ENCODE peak calls at places on chromosomes 11 and 22, in five cellular contexts. F is H9, O is H1, W is neuronal stem cell, J is mesenchymal stem cell. E is an unnamed sample.

GRCh38 chr11:101686514-101686913 is 102.7 kb upstream of the TRPC6 start:
- DNase-seq in O (no peak), J (peak), W (no peak), F (no peak), E (peak)

GRCh38 chr22:26554956-26555355 is 35.0 kb downstream of the TPST2 start:
- DNase-seq in W (no peak), F (peak), J (no peak), O (peak), E (no peak)

GRCh38 chr11:121722431-121723256 is 269.9 kb upstream of the SORL1-AS1 start:
- DNase-seq in O (peak), J (peak), W (peak), F (peak), E (no peak)

GRCh38 chr11:116715383-116715782 is 57.4 kb downstream of the BUD13 start:
- DNase-seq in J (no peak), F (peak), W (no peak), O (no peak), E (no peak)

GRCh38 chr11:11910541-11910940 is 68.8 kb downstream of the USP47 start:
- DNase-seq in F (no peak), J (no peak), O (no peak), W (no peak), E (no peak)

GRCh38 chr11:64305691-64306562 is 603 bp downstream of the ESRRA start:
- DNase-seq in W (peak), F (peak), O (no peak), J (peak), E (peak)

GRCh38 chr11:103967985-103968384 is 68.5 kb upstream of the DDI1 start:
- DNase-seq in O (no peak), W (no peak), F (no peak), J (no peak), E (no peak)

GRCh38 chr11:2463766-2464277 is 19.0 kb downstream of the KCNQ1 start:
- DNase-seq in J (no peak), F (no peak), W (no peak), O (no peak), E (no peak)

GRCh38 chr11:27783701-27784355 is 83.6 kb upstream of the BDNF start:
- DNase-seq in W (no peak), F (no peak), O (no peak), J (no peak), E (no peak)

GRCh38 chr11:61357233-61357893 is 4.3 kb downstream of the CYB561A3 start:
- DNase-seq in J (no peak), O (no peak), W (no peak), F (no peak), E (no peak)

GRCh38 chr11:108592591-108593213 is 866 bp downstream of the EXPH5 start:
- DNase-seq in W (peak), O (no peak), F (peak), J (peak), E (peak)

GRCh38 chr11:80914311-80914710 is 1473.5 kb upstream of the TENM4 start:
- DNase-seq in F (no peak), W (no peak), O (no peak), J (no peak), E (no peak)

GRCh38 chr11:61139391-61139790 is 21.8 kb downstream of the VPS37C start:
- DNase-seq in W (no peak), J (no peak), F (no peak), O (no peak), E (no peak)

GRCh38 chr22:43343262-43343988 is at the start of gene SCUBE1:
- DNase-seq in W (peak), J (peak), F (peak), O (no peak), E (peak)

GRCh38 chr11:73130181-73130580 is 11.9 kb downstream of the FCHSD2 start:
- DNase-seq in F (no peak), W (no peak), J (no peak), O (no peak), E (no peak)

GRCh38 chr22:23548501-23549197 is 31.4 kb downstream of the IGLL1 start:
- DNase-seq in F (peak), J (no peak), O (no peak), W (no peak), E (no peak)

GRCh38 chr11:115215694-115216615 is 288.3 kb downstream of the CADM1 start:
- DNase-seq in O (no peak), J (peak), W (no peak), F (peak), E (peak)

GRCh38 chr11:107493117-107493516 is 35.5 kb upstream of the CWF19L2 start:
- DNase-seq in J (peak), W (no peak), O (no peak), F (no peak), E (peak)

GRCh38 chr11:2483426-2483825 is 38.6 kb downstream of the KCNQ1 start:
- DNase-seq in O (no peak), J (no peak), F (no peak), W (no peak), E (no peak)

GRCh38 chr11:30333405-30333804 is 10.5 kb downstream of the ARL14EP start:
- DNase-seq in W (no peak), J (peak), O (no peak), F (no peak), E (no peak)

GRCh38 chr11:19980957-19981669 is 179.2 kb downstream of the DBX1 start:
- DNase-seq in W (no peak), F (no peak), O (no peak), J (peak), E (peak)

GRCh38 chr22:50299724-50300619 is 7.5 kb downstream of the PLXNB2 start:
- DNase-seq in W (no peak), O (peak), J (no peak), F (peak), E (peak)

GRCh38 chr11:118996926-118997626 is 862 bp upstream of the CENATAC start:
- DNase-seq in W (no peak), O (no peak), J (peak), F (peak), E (peak)

GRCh38 chr22:23256986-23257888 is 76.9 kb downstream of the BCR start:
- DNase-seq in F (no peak), O (no peak), W (no peak), J (peak), E (no peak)

GRCh38 chr11:12086271-12087074 is 23.9 kb upstream of the MICAL2 start:
- DNase-seq in W (no peak), O (no peak), J (peak), F (no peak), E (peak)

GRCh38 chr22:35411112-35411511 is 11.2 kb downstream of the MCM5 start:
- DNase-seq in W (no peak), F (no peak), J (no peak), O (no peak), E (no peak)

GRCh38 chr22:29385748-29386147 is 2.6 kb downstream of the AP1B1 start:
- DNase-seq in F (no peak), O (no peak), W (no peak), J (no peak), E (no peak)

GRCh38 chr11:76850815-76851214 is 9.9 kb upstream of the ACER3 start:
- DNase-seq in J (no peak), W (no peak), O (no peak), F (no peak), E (no peak)

DNA sequence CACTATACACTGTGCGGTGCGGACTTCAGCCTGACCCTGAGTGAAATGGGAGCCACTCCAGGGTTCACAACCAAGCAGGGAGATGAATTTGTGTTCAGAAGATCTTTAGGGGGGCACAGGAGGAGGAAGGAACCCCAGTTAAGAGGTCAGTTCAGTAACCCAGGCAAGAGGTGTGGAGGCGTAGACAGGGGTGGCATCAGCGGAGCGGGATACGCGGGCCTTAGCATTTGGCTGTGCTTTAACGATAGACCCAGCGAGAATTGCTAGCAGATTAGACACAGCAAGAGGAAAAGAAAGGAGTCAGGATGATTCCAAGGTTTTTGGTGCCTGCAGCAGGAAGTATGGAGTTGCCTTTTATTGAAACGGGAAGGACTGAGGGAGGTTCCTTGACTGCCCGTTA is 46.8 kb downstream of the CTTN start:
- DNase-seq in O (no peak), W (no peak), J (no peak), F (no peak), E (no peak)
- H2BK12ac ChIP-seq in O (no peak), W (no peak), J (no peak), F (no peak), E (no peak)

DNA sequence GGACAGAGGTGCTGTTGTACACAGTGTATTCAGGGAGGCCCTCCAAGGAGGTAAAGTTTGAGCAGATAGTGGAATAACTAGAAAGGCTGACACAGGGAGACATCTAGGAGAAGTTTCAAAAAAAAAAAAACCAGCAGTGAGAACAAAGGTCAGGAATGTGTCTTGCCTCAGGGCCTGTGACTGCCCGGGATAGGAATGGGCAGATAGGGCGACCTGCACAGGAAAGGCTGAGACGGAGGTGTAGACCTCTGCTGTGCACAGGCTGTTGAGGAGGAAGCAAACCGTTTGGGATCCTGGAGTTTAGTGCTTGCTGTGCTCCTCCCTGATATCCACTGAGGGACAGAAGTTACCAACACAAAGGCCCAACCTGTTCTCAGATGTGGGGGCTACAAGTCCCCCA is 406.5 kb upstream of the B3GAT1 start:
- DNase-seq in W (no peak), O (peak), F (peak), J (no peak), E (peak)
- H2BK12ac ChIP-seq in W (no peak), O (no peak), F (no peak), J (no peak), E (peak)

GRCh38 chr22:30559889-30560288 is 13.3 kb upstream of the SEC14L6 start:
- DNase-seq in O (no peak), W (no peak), J (no peak), F (no peak), E (no peak)
- H2BK12ac ChIP-seq in O (peak), W (peak), J (no peak), F (no peak), E (no peak)

DNA sequence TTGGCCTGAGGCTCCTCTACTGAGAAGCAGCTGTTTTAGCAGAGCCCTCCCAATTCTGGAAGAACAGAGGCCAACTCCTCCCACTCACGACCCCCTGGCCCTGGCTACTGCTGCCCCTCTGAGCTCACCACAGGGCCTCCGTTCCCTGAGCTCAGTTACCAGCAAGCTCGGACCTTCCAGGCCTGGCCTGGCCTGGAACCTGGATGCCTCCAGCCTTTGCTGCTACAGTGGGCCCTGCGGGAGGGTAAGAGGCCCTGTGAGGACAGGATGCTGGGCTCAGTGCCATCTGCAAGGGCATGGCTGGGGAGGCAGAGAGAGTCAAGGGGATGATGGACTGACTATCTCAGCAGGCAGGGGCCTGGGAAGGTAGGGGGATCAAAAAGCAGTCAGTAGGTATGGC is 209.9 kb upstream of the NCAM1 start:
- DNase-seq in J (no peak), W (no peak), O (no peak), F (no peak), E (no peak)
- H2BK12ac ChIP-seq in J (no peak), W (no peak), O (no peak), F (no peak), E (no peak)

GRCh38 chr11:44528103-44528502 is 37.4 kb upstream of the CD82 start:
- DNase-seq in F (no peak), O (no peak), W (no peak), J (peak), E (no peak)
- H2BK12ac ChIP-seq in F (no peak), O (no peak), W (no peak), J (no peak), E (no peak)

DNA sequence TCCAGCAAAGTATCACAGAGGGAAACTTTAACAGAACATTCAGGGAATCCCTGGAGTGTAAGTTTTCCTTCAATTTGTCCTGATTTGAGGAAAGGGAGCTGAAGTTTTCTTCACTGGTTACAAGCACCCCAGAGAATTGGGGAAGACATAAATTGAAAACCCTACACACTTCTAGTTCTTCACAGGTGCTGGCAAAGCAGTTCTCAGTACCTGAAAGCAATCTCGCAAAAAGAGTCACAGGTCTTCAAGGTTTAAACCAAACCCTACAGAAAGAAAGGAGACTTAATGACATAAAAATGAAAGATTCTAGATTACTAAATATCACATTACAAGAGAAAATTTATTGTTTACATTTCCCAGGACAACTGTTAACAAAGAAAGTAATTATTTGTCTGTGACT is 44.3 kb downstream of the FANCF start:
- DNase-seq in O (no peak), W (no peak), J (no peak), F (no peak), E (no peak)
- H2BK12ac ChIP-seq in O (no peak), W (no peak), J (no peak), F (no peak), E (no peak)

GRCh38 chr11:65426839-65427690 is 4.5 kb downstream of the NEAT1 start:
- DNase-seq in W (no peak), J (peak), O (no peak), F (peak), E (peak)
- H2BK12ac ChIP-seq in W (no peak), J (peak), O (peak), F (no peak), E (peak)

DNA sequence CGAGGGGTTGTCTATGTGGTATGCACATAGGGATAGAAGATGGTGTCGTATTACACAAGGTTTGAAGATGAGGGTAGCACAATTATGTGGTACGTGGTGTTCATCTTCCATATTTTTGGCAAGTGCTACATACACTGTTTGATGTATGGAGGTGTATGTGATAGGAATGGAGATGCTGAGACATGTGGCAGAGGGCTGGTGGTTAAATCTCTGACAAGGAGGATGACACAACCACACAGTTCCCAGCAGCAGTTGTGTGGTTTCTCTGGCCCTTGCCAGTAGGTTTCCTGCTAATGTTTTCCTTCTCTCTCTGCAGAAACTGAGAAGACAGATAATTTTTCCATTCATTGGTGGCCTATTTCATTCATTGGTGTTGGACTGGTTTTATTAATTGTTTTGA is 17.0 kb downstream of the NCR3LG1 start:
- DNase-seq in O (no peak), W (no peak), J (no peak), F (no peak), E (no peak)
- H2BK12ac ChIP-seq in O (no peak), W (no peak), J (no peak), F (no peak), E (no peak)

GRCh38 chr22:19793656-19794310 is 33.2 kb downstream of the TBX1 start:
- DNase-seq in J (no peak), F (no peak), O (no peak), W (no peak), E (peak)

GRCh38 chr22:19791894-19792293 is 31.3 kb downstream of the TBX1 start:
- DNase-seq in W (no peak), J (no peak), F (no peak), O (no peak), E (no peak)

GRCh38 chr22:19795617-19796008 is 35.0 kb downstream of the TBX1 start:
- DNase-seq in W (no peak), O (no peak), J (no peak), F (no peak), E (no peak)

GRCh38 chr22:19791243-19791642 is 30.7 kb downstream of the TBX1 start:
- DNase-seq in J (no peak), W (no peak), O (no peak), F (no peak), E (no peak)

GRCh38 chr22:19793161-19793560 is 32.6 kb downstream of the TBX1 start:
- DNase-seq in O (no peak), W (no peak), J (no peak), F (no peak), E (no peak)
- H2BK12ac ChIP-seq in O (no peak), W (no peak), J (no peak), F (no peak), E (no peak)

GRCh38 chr22:37409031-37409430 is 18.2 kb downstream of the ELFN2 start:
- DNase-seq in F (no peak), W (no peak), J (no peak), O (no peak), E (no peak)
- H2BK12ac ChIP-seq in F (no peak), W (no peak), J (no peak), O (no peak), E (no peak)

E was measured in trophoblast cell.